ENCODE peak calls at places on chromosomes 13 and 19, in seven cellular contexts. One of them, this sample, is unnamed.

GRCh38 chr13:113561417-113562084 is 23.0 kb upstream of the TFDP1 start:
- DNase-seq in left lung: peak
- DNase-seq in T-helper 2 cell: no peak
- DNase-seq in AG08396: no peak
- DNase-seq in stimulated activated CD8-positive, alpha-beta memory T cell treated with anti-CD3 and anti-CD28 coated beads, Interleukin-15, amount 100 ng/mL, for 24 hours: no peak
- DNase-seq in tibial nerve: no peak
- DNase-seq in EH: no peak
- DNase-seq in this sample: no peak

GRCh38 chr13:33611016-33611805 is 206.7 kb upstream of the RFC3 start:
- DNase-seq in T-helper 2 cell: no peak
- DNase-seq in EH: no peak
- DNase-seq in left lung: no peak
- DNase-seq in AG08396: peak
- DNase-seq in stimulated activated CD8-positive, alpha-beta memory T cell treated with anti-CD3 and anti-CD28 coated beads, Interleukin-15, amount 100 ng/mL, for 24 hours: no peak
- DNase-seq in tibial nerve: peak
- DNase-seq in this sample: no peak

GRCh38 chr13:101303512-101303911 is 112.8 kb downstream of the NALCN start:
- DNase-seq in tibial nerve: no peak
- DNase-seq in T-helper 2 cell: no peak
- DNase-seq in EH: no peak
- DNase-seq in stimulated activated CD8-positive, alpha-beta memory T cell treated with anti-CD3 and anti-CD28 coated beads, Interleukin-15, amount 100 ng/mL, for 24 hours: no peak
- DNase-seq in left lung: no peak
- DNase-seq in AG08396: no peak
- DNase-seq in this sample: no peak

GRCh38 chr13:87259479-87260083 is 411.6 kb upstream of the SLITRK5 start:
- DNase-seq in left lung: peak
- DNase-seq in T-helper 2 cell: no peak
- DNase-seq in tibial nerve: no peak
- DNase-seq in AG08396: peak
- DNase-seq in EH: no peak
- DNase-seq in stimulated activated CD8-positive, alpha-beta memory T cell treated with anti-CD3 and anti-CD28 coated beads, Interleukin-15, amount 100 ng/mL, for 24 hours: no peak
- DNase-seq in this sample: no peak

GRCh38 chr19:54203151-54203611 is 2.5 kb downstream of the RPS9 start:
- DNase-seq in T-helper 2 cell: no peak
- DNase-seq in stimulated activated CD8-positive, alpha-beta memory T cell treated with anti-CD3 and anti-CD28 coated beads, Interleukin-15, amount 100 ng/mL, for 24 hours: no peak
- DNase-seq in tibial nerve: no peak
- DNase-seq in EH: no peak
- DNase-seq in AG08396: no peak
- DNase-seq in left lung: no peak
- DNase-seq in this sample: no peak

GRCh38 chr13:114123448-114123847 is 9.0 kb downstream of the RASA3 start:
- DNase-seq in tibial nerve: no peak
- DNase-seq in EH: no peak
- DNase-seq in AG08396: no peak
- DNase-seq in left lung: peak
- DNase-seq in stimulated activated CD8-positive, alpha-beta memory T cell treated with anti-CD3 and anti-CD28 coated beads, Interleukin-15, amount 100 ng/mL, for 24 hours: no peak
- DNase-seq in T-helper 2 cell: no peak
- DNase-seq in this sample: no peak

GRCh38 chr19:4352701-4353121 is 9.3 kb downstream of the MPND start:
- DNase-seq in stimulated activated CD8-positive, alpha-beta memory T cell treated with anti-CD3 and anti-CD28 coated beads, Interleukin-15, amount 100 ng/mL, for 24 hours: no peak
- DNase-seq in left lung: no peak
- DNase-seq in AG08396: peak
- DNase-seq in tibial nerve: no peak
- DNase-seq in EH: peak
- DNase-seq in T-helper 2 cell: peak
- DNase-seq in this sample: peak

GRCh38 chr19:15464394-15465385 is at the start of gene RASAL3:
- DNase-seq in AG08396: no peak
- DNase-seq in stimulated activated CD8-positive, alpha-beta memory T cell treated with anti-CD3 and anti-CD28 coated beads, Interleukin-15, amount 100 ng/mL, for 24 hours: peak
- DNase-seq in left lung: peak
- DNase-seq in T-helper 2 cell: peak
- DNase-seq in tibial nerve: no peak
- DNase-seq in EH: no peak
- DNase-seq in this sample: no peak

GRCh38 chr13:94020833-94021232 is 458.6 kb downstream of the DCT start:
- DNase-seq in left lung: no peak
- DNase-seq in T-helper 2 cell: no peak
- DNase-seq in stimulated activated CD8-positive, alpha-beta memory T cell treated with anti-CD3 and anti-CD28 coated beads, Interleukin-15, amount 100 ng/mL, for 24 hours: no peak
- DNase-seq in tibial nerve: no peak
- DNase-seq in AG08396: peak
- DNase-seq in EH: peak
- DNase-seq in this sample: no peak

GRCh38 chr13:60242231-60242630 is 78.5 kb upstream of the DIAPH3 start:
- DNase-seq in stimulated activated CD8-positive, alpha-beta memory T cell treated with anti-CD3 and anti-CD28 coated beads, Interleukin-15, amount 100 ng/mL, for 24 hours: no peak
- DNase-seq in T-helper 2 cell: no peak
- DNase-seq in tibial nerve: no peak
- DNase-seq in EH: no peak
- DNase-seq in AG08396: no peak
- DNase-seq in left lung: no peak
- DNase-seq in this sample: no peak

This sample was measured in D721Med.